ENCODE peak calls at places on chromosomes 16 and 17, in seven cellular contexts. B is heart right ventricle, L is COR-L47, G is HTR-8/SVneo, A is ELR, V is T-helper 17 cell, Q is colonic mucosa. D is an unnamed sample.

GRCh38 chr17:82242977-82243647 is 14.3 kb downstream of the SLC16A3 start:
- DNase-seq in B (peak; percentile 67), L (no peak), G (no peak), A (peak; percentile 75), V (no peak), Q (peak; percentile 67), D (peak; percentile 84)

GRCh38 chr17:21774263-21774662 is 81.9 kb downstream of the KCNJ18 start:
- DNase-seq in B (no peak), L (no peak), G (no peak), A (no peak), V (no peak), Q (no peak), D (no peak)

GRCh38 chr17:68821860-68822693 is 133.1 kb downstream of the ABCA8 start:
- DNase-seq in B (no peak), L (no peak), G (peak; percentile 93), A (peak; percentile 97), V (no peak), Q (no peak), D (no peak)

GRCh38 chr17:3512512-3513171 is 36.8 kb downstream of the ASPA start:
- DNase-seq in B (peak; percentile 81), L (no peak), G (no peak), A (no peak), V (no peak), Q (peak; percentile 38), D (peak; percentile 84)

GRCh38 chr16:24776486-24777220 is 47.2 kb downstream of the TNRC6A start:
- DNase-seq in B (peak; percentile 41), L (no peak), G (no peak), A (no peak), V (no peak), Q (no peak), D (peak; percentile 75)

GRCh38 chr16:19460397-19460796 is 42.7 kb downstream of the TMC5 start:
- DNase-seq in B (no peak), L (no peak), G (no peak), A (no peak), V (no peak), Q (no peak), D (no peak)

GRCh38 chr16:12513057-12513790 is 290.5 kb downstream of the CPPED1 start:
- DNase-seq in B (no peak), L (no peak), G (no peak), A (no peak), V (no peak), Q (no peak), D (no peak)

GRCh38 chr17:60076811-60077210 is 1.9 kb downstream of the HEATR6 start:
- DNase-seq in B (no peak), L (no peak), G (no peak), A (no peak), V (no peak), Q (no peak), D (no peak)

GRCh38 chr16:22397459-22397858 is 23.0 kb upstream of the CDR2 start:
- DNase-seq in B (no peak), L (no peak), G (peak; percentile 53), A (peak; percentile 76), V (no peak), Q (no peak), D (no peak)

GRCh38 chr16:57620316-57621231 is 7.9 kb upstream of the ADGRG1 start:
- DNase-seq in B (no peak), L (peak; percentile 46), G (no peak), A (no peak), V (no peak), Q (peak; percentile 76), D (no peak)

GRCh38 chr16:85767569-85767968 is 16.7 kb upstream of the C16orf74 start:
- DNase-seq in B (no peak), L (no peak), G (peak; percentile 95), A (peak; percentile 95), V (no peak), Q (no peak), D (no peak)

GRCh38 chr17:7383742-7384488 is 3.0 kb downstream of the TNK1 start:
- DNase-seq in B (no peak), L (no peak), G (peak; percentile 43), A (peak; percentile 24), V (peak; percentile 75), Q (no peak), D (no peak)

GRCh38 chr16:30053376-30054015 is 12.1 kb upstream of the ALDOA start:
- DNase-seq in B (no peak), L (peak; percentile 22), G (no peak), A (peak; percentile 81), V (no peak), Q (no peak), D (no peak)

D was measured in gastrocnemius medialis.